ENCODE peak calls at places on chromosomes 6 and 20, in four cellular contexts. Y is GM12891, D is GM12878, H is K562. U is an unnamed sample.

GRCh38 chr6:89375427-89375868 is 22.9 kb upstream of the UBE2J1 start:
- DNase-seq in D (no peak), H (no peak), Y (no peak), U (peak)

GRCh38 chr6:52426667-52427066 is 6.5 kb downstream of the EFHC1 start:
- DNase-seq in D (no peak), Y (no peak), H (no peak), U (no peak)

GRCh38 chr6:72272958-72273357 is 348.9 kb upstream of the KCNQ5 start:
- DNase-seq in H (no peak), D (no peak), Y (no peak), U (no peak)

GRCh38 chr20:57618766-57619052 is 1.5 kb downstream of the ZBP1 start:
- DNase-seq in D (no peak), H (no peak), Y (no peak), U (no peak)

GRCh38 chr6:83884523-83884922 is 25.0 kb downstream of the CYB5R4 start:
- DNase-seq in D (peak), Y (peak), H (peak), U (no peak)

GRCh38 chr20:46332373-46333135 is 24.3 kb upstream of the CDH22 start:
- DNase-seq in H (no peak), D (no peak), Y (no peak), U (no peak)

GRCh38 chr6:16430661-16431089 is 192.3 kb downstream of the GMPR start:
- DNase-seq in Y (no peak), H (no peak), D (no peak), U (no peak)

GRCh38 chr6:35240838-35241801 is 18.4 kb upstream of the ZNF76 start:
- DNase-seq in D (no peak), Y (peak), H (peak), U (peak)

GRCh38 chr6:8389034-8389818 is 46.1 kb downstream of the SLC35B3 start:
- DNase-seq in H (no peak), D (no peak), Y (no peak), U (no peak)

GRCh38 chr6:84825461-84825860 is 61.1 kb upstream of the TBX18 start:
- DNase-seq in Y (no peak), D (no peak), H (no peak), U (no peak)

GRCh38 chr6:85714893-85715530 is 72.3 kb upstream of the SYNCRIP start:
- DNase-seq in D (no peak), H (no peak), Y (no peak), U (no peak)

GRCh38 chr6:36349240-36349639 is 12.6 kb upstream of the BNIP5 start:
- DNase-seq in D (no peak), Y (no peak), H (no peak), U (no peak)

GRCh38 chr20:61127311-61128044 is 124.6 kb upstream of the CDH4 start:
- DNase-seq in H (no peak), Y (no peak), D (no peak), U (no peak)

GRCh38 chr20:22805219-22805618 is 220.8 kb upstream of the FOXA2 start:
- DNase-seq in H (no peak), D (no peak), Y (no peak), U (no peak)

GRCh38 chr20:23419657-23419994 is 1.7 kb downstream of the NAPB start:
- DNase-seq in H (no peak), D (no peak), Y (no peak), U (no peak)

GRCh38 chr20:37411408-37412306 is 65.7 kb downstream of the SRC start:
- DNase-seq in D (no peak), H (no peak), Y (no peak), U (peak)

GRCh38 chr6:10451828-10452509 is 37.1 kb upstream of the TFAP2A start:
- DNase-seq in Y (no peak), D (no peak), H (no peak), U (no peak)

GRCh38 chr6:106377061-106377540 is 16.6 kb downstream of the CRYBG1 start:
- DNase-seq in Y (no peak), D (no peak), H (no peak), U (no peak)

GRCh38 chr6:52415917-52416628 is 4.1 kb upstream of the EFHC1 start:
- DNase-seq in D (no peak), Y (no peak), H (no peak), U (no peak)

GRCh38 chr20:32780749-32781402 is 18.7 kb downstream of the DNMT3B start:
- DNase-seq in Y (no peak), H (no peak), D (no peak), U (no peak)

GRCh38 chr6:121305957-121306607 is 28.2 kb downstream of the TBC1D32 start:
- DNase-seq in D (no peak), H (peak), Y (no peak), U (peak)

GRCh38 chr20:20498081-20498861 is 130.4 kb downstream of the INSM1 start:
- DNase-seq in Y (no peak), H (no peak), D (no peak), U (no peak)

GRCh38 chr20:61120595-61121515 is 131.2 kb upstream of the CDH4 start:
- DNase-seq in Y (no peak), D (no peak), H (no peak), U (peak)

GRCh38 chr6:167336818-167337217 is 11.9 kb downstream of the TTLL2 start:
- DNase-seq in Y (no peak), D (no peak), H (no peak), U (no peak)

GRCh38 chr6:145147559-145147958 is 587.8 kb downstream of the EPM2A start:
- DNase-seq in H (no peak), D (no peak), Y (no peak), U (no peak)

GRCh38 chr6:10099086-10099499 is 315.8 kb downstream of the TFAP2A start:
- DNase-seq in D (no peak), Y (no peak), H (no peak), U (peak)

GRCh38 chr6:35852994-35853393 is 47.8 kb downstream of the LHFPL5 start:
- DNase-seq in H (no peak), D (no peak), Y (no peak), U (no peak)

GRCh38 chr6:444653-445275 is 53.2 kb downstream of the IRF4 start:
- DNase-seq in H (no peak), D (no peak), Y (no peak), U (no peak)

GRCh38 chr6:125835221-125835744 is 44.5 kb downstream of the NCOA7 start:
- DNase-seq in D (no peak), H (no peak), Y (no peak), U (peak)

DNA sequence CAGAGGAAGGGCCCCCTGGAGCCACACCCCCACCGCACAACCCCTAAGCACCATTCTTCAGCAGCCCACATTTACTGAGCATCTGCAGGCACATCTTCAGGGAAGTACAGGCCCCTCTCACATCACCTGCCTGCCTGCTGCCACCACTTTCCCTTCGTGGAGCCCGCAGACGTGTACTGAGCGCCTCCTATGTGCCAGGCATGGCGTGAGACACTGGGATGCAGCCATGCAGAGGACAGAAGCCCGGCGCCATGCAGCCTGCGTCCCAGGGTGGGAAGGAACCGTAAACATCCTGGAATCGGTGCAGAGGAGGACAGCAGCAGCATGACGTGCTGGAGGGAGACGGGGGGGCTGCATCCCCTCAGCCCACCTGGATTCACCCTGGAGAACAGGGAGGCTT is 78.1 kb downstream of the GRM4 start:
- DNase-seq in D (no peak), H (no peak), Y (no peak), U (no peak)
- TF ChIP-seq SPI1 in D (no peak), H (no peak), Y (no peak), U (no peak)

DNA sequence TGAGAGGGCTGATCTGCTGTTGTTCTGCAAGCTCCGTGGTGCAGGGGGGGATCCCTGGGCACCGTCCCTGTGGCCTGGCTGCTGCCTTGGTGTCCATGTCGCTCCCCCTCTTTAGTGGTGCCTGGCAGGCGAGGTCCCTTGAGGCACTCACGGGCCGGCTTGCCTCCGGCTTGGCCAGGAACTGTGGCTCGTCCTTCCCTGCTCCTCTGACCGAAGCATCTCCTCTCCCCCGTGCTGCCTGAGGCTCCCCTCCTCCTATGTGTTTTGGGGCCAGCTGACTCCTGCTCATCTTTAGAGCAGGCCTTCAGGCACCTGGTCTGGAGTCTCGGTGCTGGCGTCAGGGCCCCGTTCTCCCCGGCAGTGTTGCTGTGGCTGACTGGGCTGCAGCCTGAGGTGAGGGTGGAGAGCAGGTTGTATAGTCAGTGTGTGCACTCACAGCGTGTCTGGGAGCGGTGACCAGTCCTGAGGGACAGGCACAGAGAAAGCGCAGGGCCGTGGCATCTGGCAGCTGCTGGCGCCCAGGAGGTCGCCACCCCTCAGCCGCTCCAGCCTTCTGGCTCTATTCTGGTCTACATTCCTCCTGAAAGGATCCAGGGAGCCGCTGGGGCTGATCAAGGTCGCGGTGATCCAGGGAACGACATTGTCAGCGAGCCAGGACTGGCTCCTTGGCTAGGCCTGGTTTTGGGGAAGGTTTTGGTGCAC is 43.7 kb downstream of the PYGB start:
- DNase-seq in Y (no peak), H (no peak), D (no peak), U (no peak)
- TF ChIP-seq SPI1 in Y (no peak), H (no peak), D (no peak), U (no peak)

GRCh38 chr6:90941885-90942284 is 355.0 kb upstream of the MAP3K7 start:
- DNase-seq in D (no peak), Y (no peak), H (no peak), U (no peak)

GRCh38 chr6:90936286-90936685 is 349.4 kb upstream of the MAP3K7 start:
- DNase-seq in H (no peak), D (no peak), Y (no peak), U (no peak)

GRCh38 chr6:90940812-90941481 is 354.1 kb upstream of the MAP3K7 start:
- DNase-seq in D (peak), Y (no peak), H (peak), U (peak)

GRCh38 chr6:90939906-90940305 is 353.0 kb upstream of the MAP3K7 start:
- DNase-seq in D (no peak), H (no peak), Y (no peak), U (no peak)

GRCh38 chr6:90938116-90938515 is 351.2 kb upstream of the MAP3K7 start:
- DNase-seq in D (no peak), H (no peak), Y (no peak), U (no peak)
- TF ChIP-seq SPI1 in D (no peak), H (no peak), Y (no peak), U (no peak)

DNA sequence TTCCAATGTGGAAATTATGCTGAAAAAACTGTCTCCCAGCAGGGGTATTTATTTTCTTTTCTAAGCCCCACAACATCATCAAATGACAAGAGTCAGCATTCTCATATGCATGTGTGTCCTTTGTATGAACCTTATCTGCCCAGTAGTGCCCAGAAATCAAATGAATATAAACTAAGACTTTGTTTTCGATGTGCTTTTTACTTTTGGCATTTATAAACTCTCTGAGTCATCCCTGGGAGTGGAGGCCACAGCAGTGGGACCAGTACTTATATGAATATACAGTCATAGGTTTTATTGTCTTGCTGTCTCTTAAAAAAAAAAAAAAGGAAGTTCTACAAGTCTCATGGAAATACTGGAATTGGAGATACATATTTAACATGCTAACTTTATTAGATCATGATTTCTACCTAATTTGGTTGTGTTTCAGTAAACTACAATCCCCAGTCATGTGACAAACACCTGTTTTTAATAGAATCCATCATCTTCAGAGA is 99.2 kb upstream of the TMEM181 start:
- DNase-seq in Y (no peak), D (no peak), H (no peak), U (no peak)
- TF ChIP-seq SPI1 in Y (no peak), D (no peak), H (no peak), U (no peak)

DNA sequence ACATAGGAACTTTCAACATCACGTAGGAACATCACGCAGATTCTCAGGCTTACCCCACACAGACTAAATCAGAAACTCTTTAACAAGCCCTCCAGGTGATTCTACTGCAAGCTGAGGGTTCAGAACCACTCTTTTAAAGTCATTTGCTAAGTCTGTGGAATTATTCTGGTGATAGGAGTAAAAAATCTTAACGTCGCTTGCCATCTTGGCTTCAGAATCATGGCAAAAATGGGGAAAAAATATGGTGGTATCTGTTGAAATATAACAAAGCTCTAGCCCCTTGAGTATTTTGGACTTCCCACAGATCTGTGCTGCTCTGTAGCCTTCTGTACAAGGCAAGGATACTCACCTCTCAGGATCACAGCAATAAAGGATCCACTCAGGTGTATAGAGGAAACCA is 17.4 kb downstream of the FOXO3 start:
- DNase-seq in H (no peak), Y (no peak), D (no peak), U (no peak)
- TF ChIP-seq SPI1 in H (no peak), Y (no peak), D (no peak), U (no peak)

DNA sequence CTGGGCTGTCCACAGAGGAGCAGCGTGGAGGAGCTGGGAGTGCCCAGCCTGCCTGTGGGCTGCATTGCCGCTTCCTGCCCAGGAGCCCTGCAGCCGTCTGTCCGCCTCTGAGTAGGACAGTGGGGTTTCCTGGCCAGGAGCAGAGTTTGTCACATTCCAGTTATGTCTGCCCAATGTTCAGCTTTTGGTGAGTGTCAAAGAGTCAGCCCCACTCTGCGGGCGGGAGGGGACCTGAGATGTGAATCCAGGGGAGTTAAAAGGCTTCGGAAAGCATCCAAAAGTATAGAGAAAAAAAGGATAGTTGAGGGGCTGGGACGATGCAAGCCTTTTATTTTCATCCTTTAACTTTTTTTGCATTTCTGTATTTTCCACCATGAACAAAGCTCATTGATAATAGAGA is 7.2 kb upstream of the GATA5 start:
- DNase-seq in Y (no peak), D (no peak), H (no peak), U (no peak)
- TF ChIP-seq SPI1 in Y (no peak), D (no peak), H (no peak), U (no peak)

DNA sequence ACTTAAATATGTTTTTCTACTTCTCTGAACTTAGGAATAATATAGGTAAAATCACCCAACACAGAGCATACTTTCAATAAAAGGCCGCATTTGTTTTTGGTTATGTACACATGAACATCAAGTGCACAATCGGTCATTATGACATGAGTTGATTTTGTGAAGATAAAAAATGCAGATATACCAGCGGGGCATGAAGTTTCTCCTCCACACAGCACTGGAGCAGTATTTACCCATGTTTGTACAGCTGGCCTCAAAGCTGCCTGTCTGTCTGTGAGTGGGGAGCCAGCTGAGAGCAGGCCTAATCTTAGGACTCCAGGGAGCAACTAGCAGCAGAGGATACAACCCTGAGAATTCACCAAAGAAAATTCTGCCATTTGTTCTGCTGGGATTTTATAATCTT is 206.5 kb downstream of the TPBG start:
- DNase-seq in D (no peak), Y (no peak), H (no peak), U (no peak)
- TF ChIP-seq SPI1 in D (no peak), Y (no peak), H (no peak), U (no peak)

GRCh38 chr20:62422636-62423325 is 4.6 kb downstream of the RBBP8NL start:
- DNase-seq in D (no peak), H (no peak), Y (no peak), U (no peak)

GRCh38 chr20:62426678-62427077 is 661 bp downstream of the RBBP8NL start:
- DNase-seq in H (no peak), D (no peak), Y (no peak), U (no peak)

GRCh38 chr20:62423326-62423706 is 4.0 kb downstream of the RBBP8NL start:
- DNase-seq in H (peak), D (no peak), Y (no peak), U (no peak)

GRCh38 chr20:62425281-62426058 is 1.9 kb downstream of the RBBP8NL start:
- DNase-seq in H (no peak), D (no peak), Y (no peak), U (no peak)

GRCh38 chr20:62424249-62425109 is 2.9 kb downstream of the RBBP8NL start:
- DNase-seq in Y (no peak), H (no peak), D (no peak), U (no peak)
- TF ChIP-seq SPI1 in Y (no peak), H (no peak), D (no peak), U (no peak)

DNA sequence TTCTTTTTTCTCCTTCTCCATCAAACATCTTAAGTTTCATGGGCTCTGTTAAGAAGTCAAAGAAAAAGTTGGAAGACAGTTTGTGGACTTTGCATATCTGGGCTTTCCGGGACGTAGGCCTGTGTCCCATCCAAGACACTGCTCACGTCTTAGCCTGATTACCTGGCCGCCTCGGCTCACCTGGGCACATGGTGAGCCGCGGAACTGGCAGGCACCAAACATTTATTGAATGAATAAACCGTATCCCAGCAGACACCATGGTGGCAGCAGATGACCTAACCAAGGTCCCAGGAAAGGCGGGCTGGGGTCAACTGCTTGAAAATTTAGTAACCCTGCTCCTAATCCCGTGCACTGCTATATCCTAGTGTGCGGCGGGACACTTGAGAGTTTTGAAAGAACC is 35.6 kb downstream of the GNAS start:
- DNase-seq in H (no peak), Y (no peak), D (no peak), U (no peak)
- TF ChIP-seq SPI1 in H (no peak), Y (no peak), D (no peak), U (no peak)

U was measured in HL-60.